ENCODE peak calls at places on chromosomes 16 and 17, in nine cellular contexts. Z is small intestine; H is mammary epithelial cell; I is RWPE2; G is astrocyte of the cerebellum; X is CD8-positive, alpha-beta T cell; U is WERI-Rb-1; L is OCI-LY7; A is fibroblast of villous mesenchyme. N is an unnamed sample.

GRCh38 chr16:17469011-17469741 is 1.6 kb downstream of the XYLT1 start:
- DNase-seq in Z (peak), H (peak), I (no peak), G (peak), X (no peak), U (no peak), L (peak), A (peak), N (no peak)

GRCh38 chr16:71971571-71971970 is 28.6 kb downstream of the PKD1L3 start:
- DNase-seq in Z (no peak), H (no peak), I (no peak), G (no peak), X (no peak), U (no peak), L (no peak), A (no peak), N (no peak)

GRCh38 chr17:38730526-38731379 is 612 bp downstream of the CISD3 start:
- DNase-seq in Z (peak), H (peak), I (no peak), G (no peak), X (no peak), U (peak), L (peak), A (peak), N (no peak)

GRCh38 chr17:50918933-50919296 is 52.8 kb upstream of the TOB1 start:
- DNase-seq in Z (peak), H (no peak), I (no peak), G (no peak), X (no peak), U (no peak), L (no peak), A (no peak), N (no peak)

GRCh38 chr16:81324808-81325207 is 10.0 kb downstream of the GAN start:
- DNase-seq in Z (no peak), H (peak), I (no peak), G (no peak), X (no peak), U (no peak), L (no peak), A (no peak), N (no peak)

GRCh38 chr17:67013891-67014290 is 30.5 kb upstream of the CACNG1 start:
- DNase-seq in Z (no peak), H (no peak), I (no peak), G (no peak), X (no peak), U (no peak), L (no peak), A (no peak), N (no peak)

GRCh38 chr17:41785091-41785875 is 1.2 kb downstream of the JUP start:
- DNase-seq in Z (peak), H (peak), I (no peak), G (no peak), X (no peak), U (no peak), L (peak), A (peak), N (no peak)

GRCh38 chr16:15777533-15778203 is 79.2 kb downstream of the MYH11 start:
- DNase-seq in Z (peak), H (peak), I (no peak), G (peak), X (no peak), U (peak), L (peak), A (peak), N (peak)

GRCh38 chr16:4687946-4688673 is 5.3 kb upstream of the NUDT16L1 start:
- DNase-seq in Z (no peak), H (no peak), I (peak), G (no peak), X (no peak), U (no peak), L (no peak), A (no peak), N (no peak)

GRCh38 chr16:54242199-54242598 is 44.4 kb downstream of the IRX3 start:
- DNase-seq in Z (no peak), H (peak), I (no peak), G (no peak), X (no peak), U (no peak), L (peak), A (no peak), N (no peak)

DNA sequence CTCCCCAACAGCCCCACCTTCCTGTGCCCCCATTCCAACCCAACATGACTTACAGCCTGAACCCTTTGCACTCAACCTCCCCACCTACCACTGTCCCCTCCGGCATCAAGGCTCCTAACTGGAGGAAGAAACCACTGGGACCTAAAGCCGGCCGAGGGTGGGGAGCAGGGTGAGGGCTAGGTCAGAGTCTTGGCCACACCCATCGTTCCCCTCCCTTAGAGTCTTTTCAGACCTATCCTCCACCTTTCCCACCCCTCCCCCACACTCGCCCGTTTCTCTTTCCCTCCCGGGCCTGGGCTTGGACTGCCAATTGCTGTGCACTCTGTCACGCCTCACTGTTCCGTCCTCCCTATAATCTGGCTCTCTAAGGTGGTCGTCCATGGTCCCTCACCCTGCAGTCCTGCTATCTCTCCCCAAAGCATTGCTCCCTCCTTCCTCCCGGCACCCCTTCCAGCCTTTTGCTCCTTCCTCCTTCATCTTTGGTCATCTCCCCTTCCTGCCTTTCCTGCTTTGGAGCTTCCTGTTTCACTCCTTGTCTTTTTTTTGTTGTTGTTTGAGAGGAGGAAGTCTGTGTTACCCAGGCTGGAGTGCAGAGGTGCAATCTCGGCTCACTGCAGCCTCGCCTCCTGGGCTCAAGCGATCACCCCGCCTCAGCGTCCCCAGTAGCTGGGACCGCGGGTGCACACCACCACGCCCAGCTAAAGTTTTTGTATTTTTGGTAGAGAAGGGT is 958 bp upstream of the CLDN7 start:
- DNase-seq in Z (peak), H (no peak), I (no peak), G (no peak), X (no peak), U (peak), L (no peak), A (no peak), N (no peak)
- H3K4me3 ChIP-seq in Z (peak), H (peak), I (peak), G (no peak), X (peak), U (no peak), L (peak), A (peak), N (peak)

GRCh38 chr16:79089735-79090284 is 510.7 kb downstream of the MAF start:
- DNase-seq in Z (peak), H (no peak), I (no peak), G (no peak), X (peak), U (no peak), L (peak), A (peak), N (no peak)
- H3K4me3 ChIP-seq in Z (no peak), H (no peak), I (no peak), G (no peak), X (peak), U (no peak), L (no peak), A (no peak), N (no peak)

GRCh38 chr17:48733632-48734327 is 5.2 kb upstream of the HOXB13 start:
- DNase-seq in Z (no peak), H (no peak), I (no peak), G (no peak), X (no peak), U (no peak), L (no peak), A (no peak), N (no peak)
- H3K4me3 ChIP-seq in Z (no peak), H (no peak), I (no peak), G (no peak), X (no peak), U (no peak), L (no peak), A (no peak), N (no peak)

DNA sequence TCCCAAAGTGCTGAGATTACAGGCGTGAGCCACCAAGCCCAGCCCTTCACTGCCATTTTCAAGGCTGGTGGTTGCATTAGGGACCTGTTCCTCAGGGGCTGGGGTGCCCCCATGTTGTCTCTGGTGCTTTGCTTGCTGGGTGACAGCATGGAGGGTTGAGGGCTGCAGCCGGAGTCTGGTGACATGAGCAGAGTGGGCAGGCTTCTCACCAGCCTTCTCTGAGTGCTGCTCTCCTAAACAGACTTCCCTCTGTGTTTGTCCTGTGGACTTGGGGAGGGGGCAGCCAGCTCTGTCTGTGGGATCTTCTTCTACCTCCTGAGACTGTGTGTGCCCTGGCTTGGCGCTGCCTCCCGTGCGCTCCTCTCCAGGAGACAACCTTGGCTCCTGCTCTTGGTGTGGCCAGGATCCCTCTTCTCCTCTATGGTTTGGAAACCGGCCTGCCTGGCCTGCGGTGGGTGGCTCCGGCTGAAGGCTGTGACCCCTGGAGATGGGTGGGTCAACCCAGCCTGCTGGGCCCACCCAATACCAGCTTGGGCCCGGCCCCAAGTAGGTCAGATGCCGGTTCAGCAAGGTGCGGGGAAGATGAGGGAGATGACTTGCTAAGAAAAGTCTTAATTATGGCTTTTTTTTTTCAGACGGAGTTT is 72.1 kb downstream of the PDPK1 start:
- DNase-seq in Z (no peak), H (no peak), I (peak), G (no peak), X (no peak), U (no peak), L (no peak), A (no peak), N (no peak)
- H3K4me3 ChIP-seq in Z (no peak), H (no peak), I (no peak), G (no peak), X (no peak), U (no peak), L (no peak), A (no peak), N (no peak)

GRCh38 chr17:72119280-72119962 is 1.4 kb upstream of the SOX9 start:
- DNase-seq in Z (peak), H (peak), I (no peak), G (no peak), X (no peak), U (no peak), L (no peak), A (no peak), N (no peak)
- H3K4me3 ChIP-seq in Z (no peak), H (peak), I (peak), G (peak), X (no peak), U (no peak), L (no peak), A (peak), N (peak)

DNA sequence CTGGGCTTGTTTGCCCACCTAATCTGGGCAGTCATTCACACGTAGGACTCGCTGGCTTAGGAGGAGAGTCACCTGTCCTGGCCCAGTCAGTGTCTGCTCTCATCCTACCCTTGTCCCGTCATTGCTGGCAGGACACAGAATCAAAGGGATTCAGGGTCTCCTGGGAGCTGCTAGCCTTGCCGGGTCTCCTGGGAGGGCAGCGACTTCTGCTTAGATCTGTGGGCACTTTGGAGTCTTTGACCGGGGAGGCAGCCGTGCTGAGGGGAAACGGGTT is 12.6 kb downstream of the RAI1 start:
- DNase-seq in Z (no peak), H (no peak), I (no peak), G (no peak), X (no peak), U (no peak), L (no peak), A (no peak), N (no peak)
- H3K4me3 ChIP-seq in Z (no peak), H (no peak), I (peak), G (no peak), X (peak), U (peak), L (peak), A (peak), N (peak)

N was measured in Panc1.